ENCODE peak calls at places on chromosomes 1 and 21, in ten cellular contexts. Q is ACHN; X is cardiac septum; R is lung; B is naive thymus-derived CD8-positive, alpha-beta T cell; F is H1; E is effector memory CD4-positive, alpha-beta T cell; T is psoas muscle; N is lung microvascular endothelial cell; I is natural killer cell treated with Interleukin-12 subunit alpha and Interleukin-12 subunit beta and Interleukin-15 and Interleukin-18, amount 100 ng/mL, for 72 hours. S is an unnamed sample.

GRCh38 chr21:44872568-44873355 is 728 bp downstream of the PTTG1IP start:
- DNase-seq in N (peak), R (peak), F (no peak), Q (peak), I (no peak), T (peak), X (peak), E (no peak), B (no peak), S (peak)

GRCh38 chr21:34580181-34580700 is 34.7 kb downstream of the RCAN1 start:
- DNase-seq in B (no peak), F (no peak), N (no peak), Q (no peak), T (no peak), R (no peak), X (peak), E (no peak), I (no peak), S (no peak)

GRCh38 chr1:64246294-64246917 is 43.0 kb downstream of the UBE2U start:
- DNase-seq in I (no peak), N (peak), X (no peak), B (no peak), F (no peak), Q (peak), T (no peak), R (no peak), E (no peak), S (no peak)

GRCh38 chr1:230122361-230123279 is 55.6 kb downstream of the GALNT2 start:
- DNase-seq in B (no peak), E (no peak), Q (no peak), N (no peak), R (no peak), I (peak), T (no peak), X (no peak), F (no peak), S (no peak)

GRCh38 chr1:220001095-220001501 is 45.2 kb downstream of the EPRS1 start:
- DNase-seq in B (no peak), F (no peak), Q (no peak), E (no peak), N (peak), T (no peak), I (no peak), R (no peak), X (no peak), S (no peak)

GRCh38 chr1:195799016-195799415 is 809.2 kb downstream of the KCNT2 start:
- DNase-seq in R (no peak), I (no peak), Q (no peak), X (no peak), B (no peak), E (no peak), F (no peak), T (no peak), N (no peak), S (no peak)

GRCh38 chr1:1187938-1188337 is 14.3 kb downstream of the TTLL10 start:
- DNase-seq in R (no peak), I (no peak), X (no peak), B (no peak), T (no peak), F (no peak), N (no peak), Q (no peak), E (no peak), S (no peak)

GRCh38 chr21:26572668-26573381 is at the start of gene CYYR1:
- DNase-seq in R (no peak), X (peak), T (peak), B (no peak), I (no peak), E (no peak), F (peak), Q (no peak), N (no peak), S (no peak)

GRCh38 chr21:33767236-33767635 is 124.9 kb downstream of the ITSN1 start:
- DNase-seq in B (no peak), X (no peak), N (peak), T (no peak), Q (peak), E (no peak), I (no peak), F (no peak), R (no peak), S (no peak)

GRCh38 chr1:41483960-41484844 is at the start of gene EDN2:
- DNase-seq in R (peak), F (no peak), N (no peak), X (no peak), E (no peak), B (no peak), T (peak), Q (peak), I (no peak), S (no peak)

GRCh38 chr1:163730366-163730765 is 408.6 kb downstream of the NUF2 start:
- DNase-seq in X (no peak), F (no peak), T (no peak), N (peak), Q (no peak), I (no peak), E (no peak), B (no peak), R (no peak), S (no peak)

GRCh38 chr1:28147264-28148094 is 29.0 kb downstream of the PTAFR start:
- DNase-seq in R (no peak), E (no peak), T (no peak), B (no peak), I (no peak), Q (no peak), F (no peak), N (peak), X (no peak), S (no peak)

GRCh38 chr1:80023366-80023765 is 1016.8 kb upstream of the ADGRL4 start:
- DNase-seq in R (no peak), F (no peak), N (no peak), B (no peak), X (no peak), I (no peak), Q (no peak), E (no peak), T (no peak), S (no peak)

GRCh38 chr1:202056644-202057334 is 46.4 kb downstream of the ELF3 start:
- DNase-seq in T (no peak), X (no peak), E (no peak), F (no peak), Q (no peak), N (no peak), B (no peak), R (peak), I (no peak), S (no peak)

GRCh38 chr1:191590578-191590977 is 567.7 kb upstream of the RGS18 start:
- DNase-seq in T (no peak), X (no peak), Q (no peak), R (no peak), N (no peak), F (no peak), I (no peak), B (no peak), E (no peak), S (no peak)

GRCh38 chr1:246705368-246705767 is 18.8 kb upstream of the SCCPDH start:
- DNase-seq in T (no peak), F (no peak), R (no peak), I (no peak), Q (peak), N (peak), E (no peak), X (no peak), B (no peak), S (no peak)

GRCh38 chr1:48750089-48750488 is 26.6 kb downstream of the BEND5 start:
- DNase-seq in E (no peak), R (no peak), T (no peak), X (no peak), I (no peak), F (no peak), N (no peak), B (no peak), Q (no peak), S (no peak)

GRCh38 chr1:167693425-167694045 is 28.2 kb upstream of the MPZL1 start:
- DNase-seq in Q (no peak), N (no peak), T (no peak), F (no peak), X (no peak), I (no peak), E (no peak), B (no peak), R (no peak), S (no peak)

GRCh38 chr1:59397459-59397858 is 100.6 kb downstream of the FGGY start:
- DNase-seq in Q (no peak), I (no peak), R (no peak), B (no peak), E (no peak), X (no peak), F (no peak), T (no peak), N (no peak), S (no peak)

GRCh38 chr1:112516141-112516540 is 7.4 kb downstream of the WNT2B start:
- DNase-seq in B (no peak), X (no peak), F (no peak), I (no peak), E (no peak), T (no peak), R (no peak), Q (no peak), N (no peak), S (no peak)